ENCODE peak calls at places on chromosomes 1 and 21, in six cellular contexts. One of them, this sample, is unnamed.

GRCh38 chr1:203564024-203564423 is 62.6 kb upstream of the ATP2B4 start:
- DNase-seq in K562: no peak
- DNase-seq in H1: no peak
- DNase-seq in endothelial cell of umbilical vein: no peak
- DNase-seq in HepG2: no peak
- DNase-seq in WTC11: no peak
- DNase-seq in this sample: no peak

GRCh38 chr1:27557596-27558340 is 46.2 kb downstream of the AHDC1 start:
- DNase-seq in endothelial cell of umbilical vein: no peak
- DNase-seq in WTC11: peak
- DNase-seq in H1: no peak
- DNase-seq in K562: peak
- DNase-seq in HepG2: no peak
- DNase-seq in this sample: peak

GRCh38 chr1:61139324-61140055 is 57.1 kb downstream of the NFIA start:
- DNase-seq in WTC11: no peak
- DNase-seq in H1: no peak
- DNase-seq in K562: no peak
- DNase-seq in HepG2: peak
- DNase-seq in endothelial cell of umbilical vein: peak
- DNase-seq in this sample: peak

GRCh38 chr1:198165927-198166647 is 9.3 kb downstream of the NEK7 start:
- DNase-seq in K562: no peak
- DNase-seq in HepG2: no peak
- DNase-seq in H1: no peak
- DNase-seq in WTC11: no peak
- DNase-seq in endothelial cell of umbilical vein: no peak
- DNase-seq in this sample: no peak

GRCh38 chr1:157758018-157758417 is 18.9 kb downstream of the FCRL2 start:
- DNase-seq in WTC11: no peak
- DNase-seq in K562: no peak
- DNase-seq in endothelial cell of umbilical vein: no peak
- DNase-seq in H1: no peak
- DNase-seq in HepG2: no peak
- DNase-seq in this sample: no peak

GRCh38 chr1:32715901-32716311 is 13.3 kb upstream of the SYNC start:
- DNase-seq in H1: no peak
- DNase-seq in K562: no peak
- DNase-seq in WTC11: no peak
- DNase-seq in endothelial cell of umbilical vein: no peak
- DNase-seq in HepG2: no peak
- DNase-seq in this sample: no peak

GRCh38 chr21:37696936-37697335 is 219.3 kb downstream of the KCNJ6 start:
- DNase-seq in HepG2: no peak
- DNase-seq in WTC11: no peak
- DNase-seq in K562: no peak
- DNase-seq in endothelial cell of umbilical vein: no peak
- DNase-seq in H1: no peak
- DNase-seq in this sample: no peak

GRCh38 chr1:180632326-180633088 is 685 bp downstream of the XPR1 start:
- DNase-seq in endothelial cell of umbilical vein: peak
- DNase-seq in K562: peak
- DNase-seq in HepG2: peak
- DNase-seq in WTC11: peak
- DNase-seq in H1: peak
- DNase-seq in this sample: peak

GRCh38 chr1:6545276-6545934 is 8.9 kb downstream of the NOL9 start:
- DNase-seq in WTC11: no peak
- DNase-seq in K562: no peak
- DNase-seq in HepG2: no peak
- DNase-seq in endothelial cell of umbilical vein: peak
- DNase-seq in H1: no peak
- DNase-seq in this sample: no peak

GRCh38 chr1:235648407-235648907 is 1.1 kb downstream of the GNG4 start:
- DNase-seq in K562: no peak
- DNase-seq in H1: no peak
- DNase-seq in HepG2: no peak
- DNase-seq in endothelial cell of umbilical vein: peak
- DNase-seq in WTC11: no peak
- DNase-seq in this sample: no peak

GRCh38 chr21:26028183-26028582 is 142.4 kb downstream of the APP start:
- DNase-seq in K562: no peak
- DNase-seq in H1: no peak
- DNase-seq in WTC11: no peak
- DNase-seq in HepG2: no peak
- DNase-seq in endothelial cell of umbilical vein: no peak
- DNase-seq in this sample: no peak

GRCh38 chr1:58597076-58597475 is 20.0 kb upstream of the TACSTD2 start:
- DNase-seq in endothelial cell of umbilical vein: no peak
- DNase-seq in H1: no peak
- DNase-seq in K562: no peak
- DNase-seq in HepG2: no peak
- DNase-seq in WTC11: no peak
- DNase-seq in this sample: no peak

GRCh38 chr21:39452207-39452964 is 616 bp downstream of the SH3BGR start:
- DNase-seq in endothelial cell of umbilical vein: no peak
- DNase-seq in H1: no peak
- DNase-seq in HepG2: peak
- DNase-seq in WTC11: no peak
- DNase-seq in K562: no peak
- DNase-seq in this sample: no peak

GRCh38 chr1:245715291-245715701 is 560.5 kb downstream of the KIF26B start:
- DNase-seq in endothelial cell of umbilical vein: no peak
- DNase-seq in H1: no peak
- DNase-seq in K562: no peak
- DNase-seq in HepG2: no peak
- DNase-seq in WTC11: no peak
- DNase-seq in this sample: no peak

GRCh38 chr1:161274874-161275273 is 16.3 kb downstream of the PCP4L1 start:
- DNase-seq in HepG2: no peak
- DNase-seq in WTC11: no peak
- DNase-seq in K562: no peak
- DNase-seq in endothelial cell of umbilical vein: no peak
- DNase-seq in H1: no peak
- DNase-seq in this sample: no peak

GRCh38 chr1:173015629-173016028 is 35.1 kb downstream of the TNFSF18 start:
- DNase-seq in WTC11: no peak
- DNase-seq in H1: no peak
- DNase-seq in K562: no peak
- DNase-seq in endothelial cell of umbilical vein: no peak
- DNase-seq in HepG2: no peak
- DNase-seq in this sample: no peak

GRCh38 chr1:180926164-180926981 is 13.7 kb downstream of the KIAA1614 start:
- DNase-seq in endothelial cell of umbilical vein: no peak
- DNase-seq in H1: no peak
- DNase-seq in HepG2: no peak
- DNase-seq in K562: no peak
- DNase-seq in WTC11: no peak
- DNase-seq in this sample: no peak

GRCh38 chr1:223048026-223048425 is 95.0 kb downstream of the TLR5 start:
- DNase-seq in HepG2: no peak
- DNase-seq in endothelial cell of umbilical vein: no peak
- DNase-seq in K562: no peak
- DNase-seq in H1: no peak
- DNase-seq in WTC11: no peak
- DNase-seq in this sample: no peak

GRCh38 chr1:157137051-157137772 is 983 bp downstream of the ETV3 start:
- DNase-seq in H1: no peak
- DNase-seq in endothelial cell of umbilical vein: peak
- DNase-seq in HepG2: no peak
- DNase-seq in K562: peak
- DNase-seq in WTC11: no peak
- DNase-seq in this sample: peak

GRCh38 chr21:30345014-30345413 is 3.4 kb downstream of the KRTAP23-1 start:
- DNase-seq in K562: no peak
- DNase-seq in H1: no peak
- DNase-seq in WTC11: no peak
- DNase-seq in HepG2: no peak
- DNase-seq in endothelial cell of umbilical vein: no peak
- DNase-seq in this sample: no peak

GRCh38 chr21:30337644-30338170 is at the start of gene KRTAP27-1:
- DNase-seq in HepG2: no peak
- DNase-seq in K562: no peak
- DNase-seq in H1: no peak
- DNase-seq in endothelial cell of umbilical vein: no peak
- DNase-seq in WTC11: no peak
- DNase-seq in this sample: no peak

GRCh38 chr21:30336596-30336995 is 898 bp downstream of the KRTAP27-1 start:
- DNase-seq in H1: no peak
- DNase-seq in endothelial cell of umbilical vein: no peak
- DNase-seq in HepG2: no peak
- DNase-seq in K562: no peak
- DNase-seq in WTC11: no peak
- DNase-seq in this sample: no peak

DNA sequence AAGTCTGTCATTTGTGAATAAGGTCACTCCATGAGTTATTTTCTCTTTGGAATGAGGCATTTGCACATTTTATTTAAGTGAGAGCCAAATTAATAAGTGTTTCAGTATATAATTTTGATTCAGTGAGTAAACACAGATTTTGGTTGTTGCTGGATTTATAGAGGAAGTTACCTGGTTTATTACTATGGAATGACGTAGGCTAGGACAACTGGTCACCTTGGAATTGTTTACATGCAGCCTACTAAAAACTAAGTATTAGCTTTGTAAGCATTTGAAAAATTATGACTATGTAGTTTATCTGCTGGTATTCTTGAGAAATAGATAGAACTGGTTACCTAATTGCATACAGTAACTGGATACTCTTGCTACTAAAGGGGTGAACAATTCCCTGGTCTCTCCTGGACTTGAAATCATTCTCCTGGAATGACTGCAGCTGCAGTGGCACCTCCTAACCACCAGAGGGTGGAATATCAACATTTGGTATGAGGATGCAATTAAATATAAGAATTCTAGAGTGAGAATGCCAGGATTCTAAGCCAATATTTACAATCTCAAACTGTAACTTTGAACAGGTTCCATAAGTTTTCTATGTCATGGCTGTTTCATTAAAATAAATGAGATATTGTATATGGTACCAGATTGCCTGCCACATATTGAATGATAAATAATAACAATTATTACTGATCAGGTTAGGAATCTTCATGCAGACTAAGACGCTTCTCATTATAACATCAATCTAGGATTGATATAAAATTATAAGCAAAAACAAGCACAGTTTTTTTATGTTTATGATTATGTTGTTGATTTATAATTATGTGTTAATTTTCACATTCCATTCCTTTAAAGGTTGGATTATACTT is 3.5 kb upstream of the KRTAP27-1 start:
- DNase-seq in H1: no peak
- DNase-seq in K562: peak
- DNase-seq in WTC11: peak
- DNase-seq in endothelial cell of umbilical vein: no peak
- DNase-seq in HepG2: peak
- DNase-seq in this sample: peak
- TF ChIP-seq JUN in H1: no peak
- TF ChIP-seq JUN in K562: no peak
- TF ChIP-seq JUN in WTC11: no peak
- TF ChIP-seq JUN in endothelial cell of umbilical vein: no peak
- TF ChIP-seq JUN in HepG2: no peak
- TF ChIP-seq JUN in this sample: no peak

DNA sequence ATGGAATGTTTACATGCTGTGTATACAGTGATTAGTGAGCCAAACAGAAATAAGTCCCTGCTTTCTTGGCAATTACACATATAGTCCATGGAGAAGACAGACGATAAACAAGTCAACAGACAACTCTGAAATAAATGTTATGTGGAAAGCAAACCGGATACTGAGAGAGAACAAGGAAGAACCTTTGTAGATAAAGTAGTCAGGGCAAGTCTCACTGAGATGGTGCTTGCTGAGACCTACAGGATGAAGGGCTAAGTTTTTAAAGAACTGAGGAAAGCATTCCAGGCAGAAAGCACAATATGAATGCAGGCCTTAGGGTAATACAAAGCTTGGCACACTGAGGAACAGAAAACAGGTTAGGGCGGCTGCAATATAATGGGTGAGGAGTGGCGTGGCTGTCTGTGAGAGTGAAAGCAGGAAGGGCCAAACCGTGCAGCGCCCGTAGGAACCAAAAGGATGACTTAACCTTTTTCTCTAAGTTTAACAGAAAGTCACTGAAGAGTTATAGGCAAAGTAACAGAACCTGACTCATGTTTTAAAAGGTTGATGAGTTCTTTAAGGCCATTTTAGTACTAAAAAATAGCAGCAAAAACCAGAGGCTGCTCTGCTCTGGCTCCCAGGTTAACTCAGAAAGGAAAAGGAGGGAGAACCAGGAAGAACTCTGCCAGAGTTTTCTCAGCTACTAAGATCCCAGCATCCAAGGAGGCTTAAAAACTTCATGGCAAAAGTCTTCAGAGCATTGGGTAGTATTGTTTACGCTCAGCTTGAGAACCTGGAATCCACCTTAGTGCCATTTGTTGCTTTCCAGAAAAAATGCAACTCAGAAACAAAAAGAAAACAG is 8.7 kb upstream of the TTF2 start:
- DNase-seq in K562: no peak
- DNase-seq in H1: no peak
- DNase-seq in WTC11: no peak
- DNase-seq in endothelial cell of umbilical vein: peak
- DNase-seq in HepG2: no peak
- DNase-seq in this sample: no peak
- TF ChIP-seq JUN in K562: no peak
- TF ChIP-seq JUN in H1: no peak
- TF ChIP-seq JUN in WTC11: no peak
- TF ChIP-seq JUN in endothelial cell of umbilical vein: no peak
- TF ChIP-seq JUN in HepG2: no peak
- TF ChIP-seq JUN in this sample: no peak

GRCh38 chr1:94903318-94904009 is 23.4 kb downstream of the CNN3 start:
- DNase-seq in endothelial cell of umbilical vein: no peak
- DNase-seq in WTC11: no peak
- DNase-seq in K562: no peak
- DNase-seq in H1: no peak
- DNase-seq in HepG2: no peak
- DNase-seq in this sample: no peak
- TF ChIP-seq JUN in endothelial cell of umbilical vein: no peak
- TF ChIP-seq JUN in WTC11: no peak
- TF ChIP-seq JUN in K562: no peak
- TF ChIP-seq JUN in H1: no peak
- TF ChIP-seq JUN in HepG2: no peak
- TF ChIP-seq JUN in this sample: no peak

GRCh38 chr1:236861560-236862230 is 66.6 kb downstream of the MTR start:
- DNase-seq in H1: no peak
- DNase-seq in WTC11: no peak
- DNase-seq in K562: no peak
- DNase-seq in endothelial cell of umbilical vein: no peak
- DNase-seq in HepG2: peak
- DNase-seq in this sample: no peak

GRCh38 chr1:236862615-236863211 is 67.6 kb downstream of the MTR start:
- DNase-seq in endothelial cell of umbilical vein: no peak
- DNase-seq in WTC11: no peak
- DNase-seq in K562: no peak
- DNase-seq in H1: no peak
- DNase-seq in HepG2: peak
- DNase-seq in this sample: no peak

GRCh38 chr1:236862231-236862591 is 67.1 kb downstream of the MTR start:
- DNase-seq in endothelial cell of umbilical vein: no peak
- DNase-seq in HepG2: no peak
- DNase-seq in K562: no peak
- DNase-seq in WTC11: no peak
- DNase-seq in H1: no peak
- DNase-seq in this sample: no peak

GRCh38 chr1:236864211-236864610 is 69.1 kb downstream of the MTR start:
- DNase-seq in HepG2: no peak
- DNase-seq in WTC11: no peak
- DNase-seq in K562: no peak
- DNase-seq in H1: no peak
- DNase-seq in endothelial cell of umbilical vein: no peak
- DNase-seq in this sample: no peak

GRCh38 chr1:236864996-236865877 is 70.1 kb downstream of the MTR start:
- DNase-seq in endothelial cell of umbilical vein: no peak
- DNase-seq in K562: no peak
- DNase-seq in WTC11: no peak
- DNase-seq in H1: no peak
- DNase-seq in HepG2: no peak
- DNase-seq in this sample: no peak
- TF ChIP-seq JUN in endothelial cell of umbilical vein: no peak
- TF ChIP-seq JUN in K562: no peak
- TF ChIP-seq JUN in WTC11: no peak
- TF ChIP-seq JUN in H1: no peak
- TF ChIP-seq JUN in HepG2: no peak
- TF ChIP-seq JUN in this sample: no peak

This sample was measured in A549.